ENCODE peak calls at places on chromosomes 1 and 21, in ten cellular contexts. E is psoas muscle; A is CD8-positive, alpha-beta memory T cell; C is colonic mucosa; V is ovary; T is breast epithelium; N is stomach; U is IMR-90; B is mesendoderm; J is heart left ventricle. D is an unnamed sample. For H3K36me3, the result is how much of the 10 kb centered on the place peaks cover.

GRCh38 chr1:30929135-30929889 is 20.8 kb upstream of the SDC3 start:
- DNase-seq in E (no peak), A (peak), C (peak), V (no peak), T (no peak), N (peak), U (peak), B (peak), J (no peak), D (no peak)

GRCh38 chr1:241849345-241849695 is 1.3 kb downstream of the EXO1 start:
- DNase-seq in E (no peak), A (no peak), C (no peak), V (no peak), T (no peak), N (no peak), U (no peak), B (peak), J (no peak), D (no peak)

GRCh38 chr1:173570370-173571030 is 32.4 kb downstream of the SLC9C2 start:
- DNase-seq in E (no peak), A (no peak), C (no peak), V (no peak), T (no peak), N (no peak), U (no peak), B (no peak), J (no peak), D (no peak)

GRCh38 chr1:156809711-156810366 is 6.8 kb downstream of the SH2D2A start:
- DNase-seq in E (no peak), A (no peak), C (no peak), V (peak), T (no peak), N (no peak), U (no peak), B (no peak), J (no peak), D (no peak)

GRCh38 chr21:31255036-31255435 is 89.0 kb downstream of the TIAM1 start:
- DNase-seq in E (no peak), A (no peak), C (no peak), V (no peak), T (no peak), N (no peak), U (no peak), B (peak), J (no peak), D (no peak)

GRCh38 chr1:81921851-81922462 is 121.2 kb downstream of the ADGRL2 start:
- DNase-seq in E (no peak), A (no peak), C (no peak), V (no peak), T (no peak), N (no peak), U (peak), B (no peak), J (no peak), D (no peak)

GRCh38 chr1:111505641-111506119 is 2.2 kb upstream of the ADORA3 start:
- DNase-seq in E (no peak), A (no peak), C (no peak), V (no peak), T (no peak), N (no peak), U (no peak), B (no peak), J (no peak), D (no peak)

GRCh38 chr1:87951852-87952251 is 623.2 kb downstream of the LMO4 start:
- DNase-seq in E (no peak), A (no peak), C (no peak), V (no peak), T (no peak), N (no peak), U (peak), B (no peak), J (no peak), D (no peak)

GRCh38 chr1:2544875-2545638 is 11.1 kb upstream of the TNFRSF14 start:
- DNase-seq in E (no peak), A (no peak), C (no peak), V (no peak), T (no peak), N (peak), U (no peak), B (no peak), J (no peak), D (no peak)

GRCh38 chr1:26915204-26915842 is 1.5 kb upstream of the NR0B2 start:
- DNase-seq in E (peak), A (no peak), C (peak), V (no peak), T (no peak), N (peak), U (no peak), B (no peak), J (peak), D (peak)

GRCh38 chr1:235563513-235563912 is 59.3 kb upstream of the B3GALNT2 start:
- DNase-seq in E (no peak), A (no peak), C (no peak), V (no peak), T (no peak), N (no peak), U (no peak), B (no peak), J (no peak), D (no peak)

GRCh38 chr1:207911983-207912760 is 1.2 kb upstream of the CD34 start:
- DNase-seq in E (no peak), A (no peak), C (no peak), V (no peak), T (no peak), N (no peak), U (no peak), B (no peak), J (no peak), D (no peak)

GRCh38 chr1:218297867-218298266 is 12.8 kb downstream of the RRP15 start:
- DNase-seq in E (no peak), A (no peak), C (no peak), V (no peak), T (no peak), N (no peak), U (peak), B (no peak), J (no peak), D (no peak)

GRCh38 chr1:52550447-52550846 is 2.4 kb downstream of the TUT4 start:
- DNase-seq in E (no peak), A (no peak), C (peak), V (no peak), T (no peak), N (no peak), U (no peak), B (peak), J (no peak), D (no peak)

GRCh38 chr1:246971322-246971721 is 36.5 kb downstream of the ZNF695 start:
- DNase-seq in E (peak), A (peak), C (peak), V (peak), T (no peak), N (peak), U (peak), B (peak), J (peak), D (no peak)

GRCh38 chr21:42590431-42591131 is 62.8 kb upstream of the PDE9A start:
- DNase-seq in E (no peak), A (peak), C (no peak), V (no peak), T (no peak), N (no peak), U (no peak), B (peak), J (no peak), D (no peak)

GRCh38 chr21:16794944-16795343 is 717.9 kb upstream of the CXADR start:
- DNase-seq in E (peak), A (no peak), C (no peak), V (no peak), T (no peak), N (no peak), U (peak), B (peak), J (peak), D (no peak)

GRCh38 chr1:97143236-97143882 is 421.8 kb downstream of the PTBP2 start:
- DNase-seq in E (no peak), A (no peak), C (no peak), V (no peak), T (no peak), N (no peak), U (peak), B (no peak), J (no peak), D (no peak)

GRCh38 chr1:226599636-226600238 is 51.2 kb downstream of the STUM start:
- DNase-seq in E (no peak), A (no peak), C (no peak), V (no peak), T (no peak), N (no peak), U (no peak), B (peak), J (no peak), D (no peak)

GRCh38 chr1:168693197-168693871 is 35.7 kb downstream of the DPT start:
- DNase-seq in E (no peak), A (no peak), C (peak), V (no peak), T (no peak), N (peak), U (no peak), B (no peak), J (no peak), D (no peak)

GRCh38 chr1:53807916-53808315 is 30.2 kb downstream of the NDC1 start:
- DNase-seq in E (no peak), A (no peak), C (no peak), V (no peak), T (no peak), N (no peak), U (peak), B (no peak), J (no peak), D (no peak)

GRCh38 chr1:81452693-81453344 is 347.9 kb upstream of the ADGRL2 start:
- DNase-seq in E (no peak), A (no peak), C (no peak), V (no peak), T (no peak), N (no peak), U (peak), B (no peak), J (no peak), D (no peak)

GRCh38 chr1:66402194-66402593 is 131.8 kb upstream of the SGIP1 start:
- DNase-seq in E (peak), A (no peak), C (peak), V (peak), T (no peak), N (no peak), U (no peak), B (no peak), J (peak), D (no peak)

GRCh38 chr1:42931911-42932422 is 26.7 kb downstream of the SLC2A1 start:
- DNase-seq in E (peak), A (peak), C (peak), V (no peak), T (peak), N (peak), U (no peak), B (no peak), J (peak), D (peak)

GRCh38 chr1:89754518-89754917 is 66.3 kb upstream of the LRRC8D start:
- DNase-seq in E (no peak), A (no peak), C (no peak), V (no peak), T (no peak), N (no peak), U (peak), B (no peak), J (no peak), D (no peak)

GRCh38 chr1:236030572-236030971 is 34.3 kb downstream of the NID1 start:
- DNase-seq in E (no peak), A (no peak), C (no peak), V (no peak), T (no peak), N (no peak), U (peak), B (no peak), J (no peak), D (no peak)

GRCh38 chr1:240465531-240465940 is 146.4 kb downstream of the GREM2 start:
- DNase-seq in E (no peak), A (no peak), C (no peak), V (no peak), T (no peak), N (no peak), U (peak), B (peak), J (no peak), D (no peak)

GRCh38 chr1:35577071-35577998 is 4.2 kb downstream of the TFAP2E start:
- DNase-seq in E (peak), A (peak), C (peak), V (no peak), T (no peak), N (peak), U (no peak), B (peak), J (peak), D (no peak)

GRCh38 chr1:12166834-12167492 is at the start of gene TNFRSF1B:
- DNase-seq in E (peak), A (peak), C (peak), V (peak), T (no peak), N (peak), U (peak), B (peak), J (peak), D (peak)

GRCh38 chr21:42653492-42654061 is at the start of gene PDE9A:
- DNase-seq in E (peak), A (peak), C (peak), V (peak), T (no peak), N (no peak), U (no peak), B (peak), J (no peak), D (no peak)

GRCh38 chr1:12434174-12434573 is 183.8 kb downstream of the DHRS3 start:
- DNase-seq in E (no peak), A (peak), C (no peak), V (no peak), T (no peak), N (no peak), U (peak), B (peak), J (no peak), D (no peak)

GRCh38 chr21:42439284-42440186 is 35.8 kb downstream of the UBASH3A start:
- DNase-seq in E (no peak), A (no peak), C (no peak), V (no peak), T (no peak), N (no peak), U (no peak), B (no peak), J (no peak), D (no peak)

GRCh38 chr1:38533772-38534472 is 325.6 kb downstream of the RRAGC start:
- DNase-seq in E (no peak), A (no peak), C (no peak), V (no peak), T (no peak), N (no peak), U (no peak), B (no peak), J (no peak), D (no peak)

GRCh38 chr1:19468397-19468956 is 16.9 kb downstream of the CAPZB start:
- DNase-seq in E (no peak), A (peak), C (peak), V (no peak), T (no peak), N (peak), U (no peak), B (peak), J (peak), D (no peak)

GRCh38 chr1:53619811-53620619 is 118.9 kb downstream of the GLIS1 start:
- DNase-seq in E (no peak), A (no peak), C (no peak), V (peak), T (no peak), N (peak), U (peak), B (no peak), J (no peak), D (no peak)

GRCh38 chr1:207941664-207942063 is 30.7 kb upstream of the CD34 start:
- DNase-seq in E (peak), A (no peak), C (peak), V (peak), T (peak), N (peak), U (peak), B (no peak), J (peak), D (peak)

GRCh38 chr1:117171900-117172501 is 38.7 kb downstream of the VTCN1 start:
- DNase-seq in E (peak), A (no peak), C (no peak), V (no peak), T (peak), N (peak), U (peak), B (no peak), J (peak), D (peak)

GRCh38 chr1:113949007-113949406 is 19.9 kb downstream of the HIPK1 start:
- DNase-seq in E (no peak), A (peak), C (no peak), V (no peak), T (no peak), N (no peak), U (no peak), B (no peak), J (no peak), D (no peak)

GRCh38 chr1:40199126-40199525 is 37.9 kb downstream of the RLF start:
- DNase-seq in E (no peak), A (no peak), C (no peak), V (no peak), T (no peak), N (no peak), U (no peak), B (no peak), J (no peak), D (no peak)

GRCh38 chr1:40197656-40198055 is 36.5 kb downstream of the RLF start:
- DNase-seq in E (no peak), A (no peak), C (no peak), V (no peak), T (no peak), N (no peak), U (no peak), B (no peak), J (no peak), D (no peak)
- H3K36me3 ChIP-seq in E (under half), A (under half), C (under half), V (under half), T (under half), N (under half), U (under half), B (under half), J (half or more), D (under half)

DNA sequence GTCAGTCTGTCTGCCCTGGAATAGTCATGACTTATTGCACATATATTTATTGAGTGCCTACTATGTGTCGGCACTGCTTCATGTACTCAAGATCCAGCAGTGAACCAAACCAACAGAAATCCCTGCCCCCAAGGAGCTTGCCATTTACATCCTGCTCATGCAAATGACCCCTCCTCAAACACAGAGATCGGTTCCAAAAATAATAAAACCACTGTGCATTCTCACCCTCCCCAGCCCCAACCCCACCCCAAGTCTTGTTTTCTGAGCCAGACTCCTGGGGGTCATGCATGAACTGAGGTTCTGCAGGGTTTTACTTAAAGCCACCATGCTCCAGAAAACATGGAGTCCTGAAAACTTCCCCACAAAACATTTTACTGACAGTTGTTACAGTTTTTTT is 61.9 kb downstream of the KIAA0040 start:
- DNase-seq in E (no peak), A (no peak), C (no peak), V (no peak), T (no peak), N (no peak), U (no peak), B (no peak), J (no peak), D (no peak)
- H3K27ac ChIP-seq in E (no peak), A (no peak), C (no peak), V (no peak), T (no peak), N (peak), U (no peak), B (peak), J (peak), D (no peak)

GRCh38 chr1:206587904-206588303 is 24.4 kb downstream of the EIF2D start:
- DNase-seq in E (no peak), A (no peak), C (no peak), V (no peak), T (no peak), N (no peak), U (no peak), B (no peak), J (no peak), D (no peak)
- H3K36me3 ChIP-seq in E (under half), A (half or more), C (under half), V (under half), T (under half), N (under half), U (under half), B (under half), J (half or more), D (under half)

DNA sequence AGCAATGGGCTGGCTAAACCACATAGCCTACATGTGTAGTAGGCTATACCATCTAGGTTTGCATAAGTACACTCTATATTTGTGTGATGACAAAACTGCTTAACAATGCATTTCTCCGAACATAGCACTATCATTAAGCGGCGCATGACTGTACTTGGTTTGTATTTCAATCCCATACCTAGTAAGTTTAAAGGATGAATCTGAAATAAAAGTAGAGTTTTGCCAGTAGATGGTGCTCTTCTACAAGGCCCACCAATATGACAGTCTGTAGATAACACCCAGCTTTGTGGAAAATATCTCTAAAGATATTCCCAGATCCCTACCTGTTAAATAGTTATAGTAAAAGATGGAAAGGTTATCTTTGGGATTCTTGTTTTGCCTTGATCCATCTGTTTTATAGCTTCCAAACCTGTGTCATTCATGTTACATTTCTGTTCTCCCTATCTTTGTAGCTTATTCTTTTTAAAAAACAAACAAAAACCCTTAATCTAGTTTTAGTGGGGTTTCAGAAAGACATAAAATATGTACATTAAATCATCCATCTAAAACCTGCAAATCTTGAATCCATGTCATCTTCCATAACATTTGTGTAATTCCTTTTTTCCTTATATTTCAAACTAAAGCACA is 33.9 kb upstream of the ASPM start:
- DNase-seq in E (no peak), A (peak), C (no peak), V (no peak), T (no peak), N (no peak), U (peak), B (peak), J (no peak), D (no peak)
- H3K27ac ChIP-seq in E (no peak), A (no peak), C (no peak), V (no peak), T (no peak), N (no peak), U (no peak), B (no peak), J (no peak), D (no peak)

D was measured in lung.